ENCODE peak calls at places on chromosomes 6 and 20, in four cellular contexts. E is pancreas, R is fibroblast of lung, N is GM06990. D is an unnamed sample.

GRCh38 chr6:23349521-23350147 is 776.4 kb upstream of the NRSN1 start:
- DNase-seq in E (no peak), R (peak), N (no peak), D (no peak)

GRCh38 chr20:2131366-2131765 is 29.7 kb downstream of the STK35 start:
- DNase-seq in E (no peak), R (peak), N (no peak), D (no peak)

GRCh38 chr6:19804362-19805145 is 32.6 kb upstream of the ID4 start:
- DNase-seq in E (peak), R (peak), N (peak), D (peak)

GRCh38 chr6:54267798-54268197 is 40.4 kb upstream of the TINAG start:
- DNase-seq in E (no peak), R (peak), N (no peak), D (peak)

GRCh38 chr6:30690403-30691207 is at the start of gene NRM:
- DNase-seq in E (peak), R (peak), N (peak), D (peak)

GRCh38 chr6:110475255-110475654 is 1.2 kb downstream of the SLC22A16 start:
- DNase-seq in E (no peak), R (peak), N (no peak), D (no peak)

GRCh38 chr6:95848717-95849116 is 167.1 kb upstream of the FUT9 start:
- DNase-seq in E (no peak), R (no peak), N (no peak), D (no peak)

GRCh38 chr6:131886517-131886916 is 64.7 kb downstream of the CCN2 start:
- DNase-seq in E (no peak), R (no peak), N (no peak), D (no peak)

GRCh38 chr6:52361945-52362442 is at the start of gene PAQR8:
- DNase-seq in E (peak), R (no peak), N (peak), D (peak)

DNA sequence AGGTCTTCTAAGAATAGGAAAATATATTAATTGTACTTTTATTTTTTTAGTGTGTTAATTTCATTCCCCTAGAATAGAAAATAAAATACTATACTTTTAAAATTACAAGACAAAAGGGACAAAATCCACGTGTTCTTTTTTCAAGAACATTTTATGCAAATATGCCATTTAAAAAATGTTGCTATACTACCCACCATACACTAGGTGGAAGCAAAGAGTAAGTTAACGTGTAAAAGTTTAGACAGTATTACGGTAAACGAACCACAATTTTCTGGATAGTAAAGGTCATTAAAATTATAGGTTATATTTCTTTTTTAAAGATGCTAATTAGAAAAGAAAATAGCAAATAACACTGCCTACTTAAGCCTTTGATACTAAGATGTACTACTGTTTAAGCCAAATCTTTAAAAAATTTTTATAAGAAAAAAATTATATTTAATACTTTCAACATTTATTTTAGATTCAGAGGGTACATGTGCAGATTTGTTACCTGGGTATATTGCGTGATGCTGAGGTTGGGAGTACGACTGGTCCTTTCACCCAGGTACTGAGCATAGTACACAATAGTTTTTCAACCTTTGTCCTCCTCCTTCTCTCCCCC is 287.6 kb downstream of the PHF3 start:
- DNase-seq in E (no peak), R (peak), N (no peak), D (no peak)
- TF ChIP-seq CTCF in E (peak), R (peak), N (peak), D (peak)

DNA sequence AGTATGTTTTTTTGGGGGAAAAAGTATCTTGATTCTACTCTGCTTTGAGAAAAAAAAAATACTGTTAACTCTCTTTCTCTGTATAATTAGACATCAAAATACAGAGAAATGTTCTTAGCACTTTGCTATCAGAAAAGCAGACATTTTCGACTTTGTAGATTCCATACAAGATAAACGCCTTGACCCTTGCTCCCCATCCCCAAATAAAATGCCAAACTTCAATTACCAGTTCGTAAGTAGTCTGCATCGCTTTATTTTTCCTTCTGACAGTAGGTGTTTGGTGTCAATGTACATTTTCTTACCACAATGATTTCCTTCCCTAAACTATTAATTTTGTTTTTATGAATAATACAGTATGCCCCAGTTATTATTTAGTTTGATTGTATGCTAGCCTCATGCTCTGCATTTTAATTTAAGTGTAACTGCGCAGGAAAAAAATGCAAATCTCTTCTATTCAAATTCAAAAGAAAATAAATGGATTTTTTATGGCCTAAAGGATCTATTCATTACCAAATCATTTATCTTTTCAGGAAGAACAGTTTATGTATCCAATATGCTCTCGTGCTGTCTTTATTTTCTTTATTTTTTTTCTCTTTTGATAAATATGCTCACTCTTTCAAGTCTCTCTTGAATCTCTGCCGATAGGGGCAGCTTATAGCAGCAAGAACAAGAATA is 84.8 kb upstream of the ZNF217 start:
- DNase-seq in E (no peak), R (no peak), N (no peak), D (no peak)
- H3K4me3 ChIP-seq in E (no peak), R (no peak), N (no peak), D (no peak)

DNA sequence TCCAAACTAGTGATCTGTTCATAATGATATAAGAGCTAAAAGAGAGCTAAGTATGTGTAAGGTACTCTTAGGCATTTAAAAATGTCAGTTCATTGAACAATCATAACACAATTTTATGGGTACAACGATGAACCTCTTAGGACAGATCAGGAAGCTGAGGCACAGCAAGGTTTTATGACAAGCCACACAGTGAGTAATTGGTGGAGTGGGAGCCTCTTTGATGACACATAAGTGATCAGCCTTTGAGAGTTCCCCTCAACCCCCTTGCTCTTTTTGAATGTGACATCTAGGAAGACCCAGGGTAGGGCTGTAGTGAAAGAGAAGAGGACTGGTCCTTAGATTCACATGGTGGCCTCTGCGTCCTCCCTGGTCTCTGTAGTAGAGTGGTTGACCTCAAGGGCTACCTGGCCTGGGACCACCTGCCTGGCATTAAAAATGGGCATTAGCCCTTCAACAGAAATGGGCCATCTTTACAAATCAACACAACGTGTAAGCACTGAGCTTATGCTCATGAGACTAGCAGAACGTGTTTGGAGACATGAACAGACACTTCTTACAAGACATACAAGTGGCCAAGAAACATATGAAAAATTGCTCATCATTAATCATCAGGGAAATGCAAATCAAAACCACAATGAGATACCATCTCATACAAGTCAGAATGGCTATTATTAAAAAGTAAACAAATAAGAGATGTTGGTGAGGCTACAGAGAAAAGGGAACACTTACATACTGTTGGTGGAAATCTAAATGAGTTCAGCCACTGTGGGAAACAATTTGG is 328.1 kb upstream of the SOX4 start:
- DNase-seq in E (no peak), R (peak), N (no peak), D (no peak)
- TF ChIP-seq CTCF in E (no peak), R (no peak), N (no peak), D (no peak)

DNA sequence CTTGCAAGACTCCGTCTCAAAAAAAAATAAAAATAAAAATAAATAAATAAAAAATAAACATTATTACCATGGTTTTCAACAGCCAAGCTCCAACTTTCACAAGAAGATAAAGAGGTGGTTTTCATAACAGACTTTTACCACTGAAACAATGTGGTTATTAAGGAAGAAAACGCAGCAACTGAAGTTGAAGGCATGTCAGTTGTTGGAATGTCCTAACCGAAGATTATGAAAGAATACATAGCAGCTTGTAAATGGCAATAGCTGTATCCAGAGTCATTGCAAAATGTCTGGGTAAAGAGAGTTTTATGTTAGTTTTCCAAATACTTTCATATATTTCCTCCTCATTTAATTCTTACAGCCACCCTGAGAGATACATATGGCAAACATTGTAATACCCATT is 161.6 kb upstream of the MARCKS start:
- DNase-seq in E (no peak), R (peak), N (no peak), D (no peak)
- H3K4me3 ChIP-seq in E (no peak), R (no peak), N (no peak), D (no peak)

DNA sequence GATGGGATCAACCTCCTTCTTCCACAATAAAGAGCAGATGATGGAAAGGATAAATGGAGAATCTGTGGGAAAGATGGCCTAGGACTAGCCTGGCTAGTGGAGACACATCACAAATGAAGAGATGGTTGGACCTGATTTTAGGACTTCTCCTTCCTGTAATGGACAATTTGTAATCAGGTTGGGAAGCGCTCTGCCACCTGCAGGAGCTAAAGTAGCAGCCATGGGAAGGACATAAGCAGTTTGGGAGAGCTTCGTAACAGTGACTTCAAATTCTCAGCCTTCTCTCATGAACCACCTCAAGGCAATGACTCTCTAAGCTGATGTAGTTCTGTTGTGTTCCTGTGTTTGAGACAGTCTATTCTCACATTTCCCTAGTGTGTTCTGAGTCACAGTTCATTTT is 137.9 kb upstream of the BMP2 start:
- DNase-seq in E (no peak), R (no peak), N (no peak), D (no peak)
- TF ChIP-seq CTCF in E (no peak), R (no peak), N (no peak), D (no peak)

GRCh38 chr6:84415068-84415467 is 187.6 kb upstream of the CEP162 start:
- DNase-seq in E (no peak), R (no peak), N (no peak), D (no peak)
- H3K4me3 ChIP-seq in E (no peak), R (no peak), N (no peak), D (no peak)

GRCh38 chr6:2599817-2600216 is 150.9 kb downstream of the MYLK4 start:
- DNase-seq in E (no peak), R (no peak), N (no peak), D (no peak)

GRCh38 chr6:2598867-2599266 is 151.9 kb downstream of the MYLK4 start:
- DNase-seq in E (no peak), R (no peak), N (no peak), D (no peak)

GRCh38 chr6:2594868-2595267 is 155.9 kb downstream of the MYLK4 start:
- DNase-seq in E (no peak), R (no peak), N (no peak), D (no peak)

GRCh38 chr6:2593167-2593566 is 157.6 kb downstream of the MYLK4 start:
- DNase-seq in E (no peak), R (no peak), N (no peak), D (no peak)

GRCh38 chr6:2596222-2596621 is 154.5 kb downstream of the MYLK4 start:
- DNase-seq in E (no peak), R (no peak), N (no peak), D (peak)
- TF ChIP-seq CTCF in E (no peak), R (no peak), N (peak), D (peak)

D was measured in WERI-Rb-1.